ENCODE peak calls at places on chromosomes 1 and 21, in five cellular contexts. C is upper lobe of left lung, J is thoracic aorta, F is colonic mucosa, T is stomach. V is an unnamed sample. For H3K9me3, the result is how much of the 10 kb centered on the place peaks cover.

GRCh38 chr1:198156111-198156744 is 570 bp upstream of the NEK7 start:
- DNase-seq in C (peak), T (peak), F (peak), J (no peak), V (peak)

GRCh38 chr1:35718492-35719336 is at the start of gene C1orf216:
- DNase-seq in T (peak), J (peak), F (peak), C (peak), V (no peak)

GRCh38 chr1:228540161-228540917 is 53.2 kb downstream of the RNF187 start:
- DNase-seq in T (no peak), J (no peak), F (no peak), C (no peak), V (no peak)

GRCh38 chr21:46634966-46635323 is 529 bp upstream of the PRMT2 start:
- DNase-seq in F (peak), C (peak), J (peak), T (peak), V (no peak)

GRCh38 chr1:15039017-15039648 is 114.4 kb upstream of the TMEM51 start:
- DNase-seq in C (no peak), T (no peak), J (no peak), F (no peak), V (no peak)

GRCh38 chr1:221018415-221018814 is 139.2 kb downstream of the HLX start:
- DNase-seq in F (no peak), C (no peak), T (no peak), J (no peak), V (no peak)

GRCh38 chr1:182259229-182259872 is 132.2 kb downstream of the GLUL start:
- DNase-seq in T (peak), C (peak), F (peak), J (no peak), V (peak)

GRCh38 chr21:44425307-44425894 is 29.9 kb upstream of the LRRC3 start:
- DNase-seq in C (peak), J (no peak), T (no peak), F (no peak), V (peak)

GRCh38 chr1:237901284-237901870 is 10.7 kb upstream of the ZP4 start:
- DNase-seq in J (no peak), T (no peak), F (no peak), C (no peak), V (no peak)

GRCh38 chr1:67626495-67627235 is 58.3 kb upstream of the GADD45A start:
- DNase-seq in J (no peak), T (no peak), C (no peak), F (no peak), V (no peak)

GRCh38 chr1:162470216-162470615 is 27.4 kb upstream of the UHMK1 start:
- DNase-seq in J (no peak), F (no peak), T (no peak), C (no peak), V (no peak)

GRCh38 chr1:110798691-110799256 is 74.2 kb upstream of the CD53 start:
- DNase-seq in T (no peak), J (no peak), C (no peak), F (no peak), V (no peak)

GRCh38 chr1:29758764-29759499 is 522.6 kb downstream of the PTPRU start:
- DNase-seq in T (no peak), J (no peak), C (no peak), F (no peak), V (no peak)

GRCh38 chr1:81812712-81813111 is 12.0 kb downstream of the ADGRL2 start:
- DNase-seq in T (no peak), F (no peak), C (no peak), J (no peak), V (no peak)

GRCh38 chr1:44485229-44485932 is 80.3 kb downstream of the RNF220 start:
- DNase-seq in F (no peak), J (no peak), C (peak), T (no peak), V (no peak)

GRCh38 chr1:196309386-196309785 is 298.9 kb downstream of the KCNT2 start:
- DNase-seq in F (no peak), C (no peak), J (no peak), T (no peak), V (no peak)

GRCh38 chr1:37671261-37671660 is 21.1 kb upstream of the CDCA8 start:
- DNase-seq in J (no peak), F (no peak), C (no peak), T (no peak), V (no peak)

GRCh38 chr1:212432706-212433576 is at the start of gene NENF:
- DNase-seq in J (no peak), F (peak), C (peak), T (peak), V (peak)

GRCh38 chr1:235513495-235514366 is 9.5 kb upstream of the B3GALNT2 start:
- DNase-seq in F (peak), J (no peak), C (no peak), T (no peak), V (no peak)

GRCh38 chr1:31669786-31670582 is 25.3 kb upstream of the PEF1 start:
- DNase-seq in F (peak), C (peak), T (peak), J (peak), V (peak)
- TF ChIP-seq CTCF in F (no peak), C (no peak), T (no peak), J (peak), V (no peak)

GRCh38 chr1:244576259-244576892 is 76.5 kb upstream of the DESI2 start:
- DNase-seq in T (no peak), F (no peak), J (no peak), C (no peak), V (no peak)
- H3K9me3 ChIP-seq in T (under half), F (under half), J (under half), C (half or more), V (under half)

GRCh38 chr1:10904396-10905358 is 107.8 kb upstream of the TARDBP start:
- DNase-seq in T (no peak), C (peak), F (no peak), J (no peak), V (no peak)

GRCh38 chr1:10903826-10904225 is 107.4 kb upstream of the CASZ1 start:
- DNase-seq in C (no peak), T (no peak), F (no peak), J (no peak), V (no peak)

GRCh38 chr1:10906866-10907519 is 105.5 kb upstream of the TARDBP start:
- DNase-seq in J (no peak), C (no peak), F (no peak), T (no peak), V (no peak)

GRCh38 chr1:10908266-10908665 is 104.2 kb upstream of the TARDBP start:
- DNase-seq in J (no peak), T (no peak), C (no peak), F (no peak), V (no peak)

DNA sequence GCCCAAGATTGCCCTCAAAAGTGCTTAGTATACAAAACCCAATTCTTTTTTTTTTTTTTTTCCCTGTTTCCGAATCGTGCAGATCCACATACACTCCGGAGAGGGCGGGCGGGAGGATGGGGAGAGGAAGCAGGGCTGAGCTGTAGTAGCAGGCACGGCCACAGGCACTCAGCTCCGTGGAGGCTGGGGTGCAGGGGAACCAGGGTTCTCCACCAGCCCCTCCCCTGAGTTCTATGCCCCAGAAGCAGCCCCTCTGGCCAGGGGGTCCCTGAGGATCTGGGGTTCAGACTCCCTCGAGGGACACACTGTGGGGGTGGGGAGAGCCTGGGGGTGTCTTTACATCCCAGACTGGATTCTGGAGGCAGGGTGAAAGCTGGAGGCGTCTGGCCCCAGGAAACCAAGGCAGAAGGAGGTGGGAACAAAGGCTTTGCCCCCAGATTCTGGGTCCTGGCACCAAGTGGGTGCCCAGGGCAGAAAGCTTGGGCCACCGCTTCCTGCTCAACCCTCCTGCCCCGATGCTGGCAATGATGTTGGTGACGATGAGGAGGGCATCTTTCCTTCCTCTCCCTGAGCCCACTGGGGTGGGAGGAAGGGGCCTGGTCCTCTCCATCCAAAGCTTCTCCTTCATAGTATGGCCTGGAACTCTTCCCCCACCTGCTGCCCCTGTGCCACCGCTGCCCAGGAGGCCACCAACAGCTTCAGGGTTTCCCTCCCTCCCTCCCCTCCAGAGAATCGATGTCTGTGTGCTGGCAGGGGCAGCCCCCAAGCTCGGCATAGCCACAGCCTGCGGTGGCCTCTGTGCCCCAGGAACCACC is 106.4 kb upstream of the TARDBP start:
- DNase-seq in J (no peak), T (no peak), F (no peak), C (no peak), V (no peak)
- H3K4me3 ChIP-seq in J (no peak), T (no peak), F (no peak), C (no peak), V (no peak)

DNA sequence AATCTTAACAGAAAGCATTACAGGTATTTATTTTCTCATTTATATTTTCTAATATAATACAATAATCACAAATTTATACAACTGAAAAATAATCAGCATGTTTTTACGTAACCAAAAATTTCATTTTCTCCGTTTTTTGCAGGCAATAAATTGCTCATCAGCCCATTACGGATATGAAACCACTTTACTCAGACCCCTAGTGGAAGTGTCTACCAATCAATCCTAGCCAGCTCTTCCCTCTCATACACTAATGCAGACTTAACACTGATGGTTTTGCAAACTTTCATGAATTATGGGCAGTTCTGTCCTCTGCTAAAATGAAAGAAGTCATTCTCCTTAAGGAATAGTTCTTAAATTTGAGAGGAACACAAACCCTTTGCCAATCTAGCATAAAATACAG is 124.7 kb downstream of the EIF4G3 start:
- DNase-seq in F (no peak), C (no peak), T (no peak), J (no peak), V (no peak)
- TF ChIP-seq CTCF in F (no peak), C (no peak), T (no peak), J (no peak), V (no peak)

GRCh38 chr1:48936436-48936835 is 159.7 kb upstream of the BEND5 start:
- DNase-seq in C (no peak), F (no peak), J (no peak), T (no peak), V (no peak)

GRCh38 chr1:48930011-48930410 is 153.3 kb upstream of the BEND5 start:
- DNase-seq in J (no peak), T (no peak), F (no peak), C (no peak), V (no peak)

GRCh38 chr1:48931571-48932251 is 155.0 kb upstream of the BEND5 start:
- DNase-seq in T (peak), J (no peak), C (peak), F (no peak), V (peak)
- H3K9me3 ChIP-seq in T (under half), J (under half), C (under half), F (under half), V (under half)

DNA sequence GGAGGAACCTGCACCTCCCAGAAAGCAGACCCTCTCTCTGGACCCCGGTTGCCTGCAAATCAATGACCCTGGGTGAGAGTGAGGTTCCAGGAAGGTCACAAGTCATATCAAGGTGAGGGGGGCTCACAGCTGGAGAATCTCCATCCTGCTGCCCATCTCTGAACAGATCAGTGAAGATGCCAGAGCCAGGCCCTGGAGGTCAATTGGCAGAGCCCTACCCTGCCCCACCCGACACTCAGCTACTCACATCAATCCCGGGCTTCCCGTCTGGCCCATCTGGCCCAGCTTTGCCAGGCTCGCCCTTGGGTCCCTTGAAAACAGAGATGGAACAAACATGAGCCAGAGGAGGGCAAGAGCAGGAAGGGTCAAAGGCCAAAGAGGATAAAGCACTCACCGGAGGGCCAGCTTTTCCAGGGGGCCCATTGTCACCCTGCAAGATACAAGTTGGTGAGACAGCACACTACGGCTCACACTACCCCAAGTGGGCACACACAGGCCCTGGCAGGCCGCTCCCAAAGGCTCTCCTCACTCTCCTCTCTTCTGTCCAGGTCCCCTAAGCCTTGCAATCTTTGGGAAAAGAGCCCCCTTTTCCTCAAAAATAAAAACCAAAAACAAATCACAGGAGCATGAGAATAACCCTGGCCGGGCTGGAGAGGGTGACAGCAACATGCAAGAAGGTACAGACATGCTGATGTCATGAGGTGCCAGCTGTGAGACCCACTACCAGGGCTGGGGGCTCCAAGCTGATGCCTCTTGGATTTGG is 2.9 kb downstream of the COL9A2 start:
- DNase-seq in T (no peak), F (no peak), J (no peak), C (no peak), V (no peak)
- H3K4me3 ChIP-seq in T (no peak), F (no peak), J (peak), C (no peak), V (no peak)